ENCODE peak calls at places on chromosomes 2 and 18, in nine cellular contexts. L, A, S, O, W, N, P, G and K are unnamed samples. For H3K4me1, the result is how much of the 10 kb centered on the place peaks cover.

GRCh38 chr2:181782630-181783029 is 102.3 kb upstream of the NEUROD1 start:
- DNase-seq in L (no peak), A (no peak), S (no peak), O (no peak), W (no peak), N (no peak), P (no peak), G (no peak), K (no peak)

GRCh38 chr2:88751770-88752169 is 60.3 kb downstream of the RPIA start:
- DNase-seq in L (no peak), A (no peak), S (no peak), O (no peak), W (no peak), N (no peak), P (no peak), G (peak), K (no peak)

GRCh38 chr2:10912076-10912731 is 470 bp downstream of the KCNF1 start:
- DNase-seq in L (peak), A (peak), S (no peak), O (no peak), W (no peak), N (no peak), P (peak), G (no peak), K (no peak)

GRCh38 chr2:107018366-107018765 is 132.4 kb upstream of the ST6GAL2 start:
- DNase-seq in L (no peak), A (no peak), S (no peak), O (no peak), W (no peak), N (no peak), P (no peak), G (no peak), K (no peak)

GRCh38 chr18:45838302-45839070 is 13.0 kb downstream of the SIGLEC15 start:
- DNase-seq in L (peak), A (no peak), S (no peak), O (no peak), W (no peak), N (no peak), P (no peak), G (no peak), K (no peak)

GRCh38 chr18:70931942-70932814 is 643.3 kb downstream of the SOCS6 start:
- DNase-seq in L (no peak), A (peak), S (no peak), O (no peak), W (no peak), N (no peak), P (no peak), G (peak), K (no peak)

GRCh38 chr2:227462463-227462951 is 9.4 kb upstream of the AGFG1 start:
- DNase-seq in L (no peak), A (no peak), S (no peak), O (no peak), W (no peak), N (no peak), P (no peak), G (no peak), K (no peak)

GRCh38 chr2:221571391-221572179 is 519 bp downstream of the EPHA4 start:
- DNase-seq in L (peak), A (peak), S (peak), O (peak), W (no peak), N (no peak), P (peak), G (no peak), K (peak)

GRCh38 chr2:127645395-127646291 is at the start of gene GPR17:
- DNase-seq in L (no peak), A (no peak), S (no peak), O (no peak), W (no peak), N (no peak), P (peak), G (no peak), K (peak)

GRCh38 chr2:28333606-28334526 is 58.8 kb upstream of the FOSL2 start:
- DNase-seq in L (no peak), A (no peak), S (no peak), O (no peak), W (no peak), N (no peak), P (peak), G (no peak), K (no peak)

GRCh38 chr18:43077510-43078290 is 37.8 kb downstream of the RIT2 start:
- DNase-seq in L (no peak), A (no peak), S (no peak), O (no peak), W (no peak), N (no peak), P (no peak), G (no peak), K (no peak)

GRCh38 chr2:85656468-85656867 is 11.5 kb downstream of the SFTPB start:
- DNase-seq in L (no peak), A (no peak), S (peak), O (no peak), W (no peak), N (peak), P (no peak), G (no peak), K (no peak)

GRCh38 chr2:163471947-163472346 is 263.9 kb downstream of the FIGN start:
- DNase-seq in L (no peak), A (peak), S (no peak), O (no peak), W (no peak), N (no peak), P (no peak), G (no peak), K (peak)

GRCh38 chr2:15146960-15147359 is 414.2 kb downstream of the NBAS start:
- DNase-seq in L (no peak), A (no peak), S (no peak), O (no peak), W (no peak), N (no peak), P (no peak), G (no peak), K (no peak)

GRCh38 chr2:140580799-140581198 is 1550.0 kb downstream of the LRP1B start:
- DNase-seq in L (no peak), A (no peak), S (no peak), O (no peak), W (no peak), N (no peak), P (no peak), G (no peak), K (no peak)

GRCh38 chr2:239853121-239853520 is 172.0 kb downstream of the NDUFA10 start:
- DNase-seq in L (no peak), A (no peak), S (peak), O (no peak), W (no peak), N (no peak), P (no peak), G (no peak), K (no peak)

GRCh38 chr2:216340280-216340631 is 32.0 kb downstream of the MARCHF4 start:
- DNase-seq in L (no peak), A (no peak), S (no peak), O (no peak), W (no peak), N (no peak), P (no peak), G (no peak), K (no peak)
- H3K4me1 ChIP-seq in L (under half), A (under half), S (under half), O (under half), W (under half), N (under half), P (under half), G (under half), K (under half)

DNA sequence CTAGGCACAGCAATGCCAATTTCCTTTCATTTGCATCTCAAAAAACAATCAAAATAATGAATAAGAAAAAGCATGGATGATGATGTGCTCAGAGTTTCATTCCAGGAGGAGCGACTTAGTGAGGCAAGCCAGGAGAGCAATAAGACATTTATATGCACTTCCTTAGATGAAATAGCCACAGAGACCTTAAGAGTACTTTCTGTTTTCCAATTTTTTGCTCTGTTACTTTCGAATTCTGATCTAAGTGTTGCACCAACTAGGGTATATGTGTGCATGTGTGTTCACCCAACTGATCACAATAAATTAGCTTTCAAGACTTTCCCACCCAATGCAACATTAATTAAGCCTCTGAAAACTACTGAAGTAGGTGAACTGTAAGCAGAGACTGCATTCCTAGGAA is 709 bp downstream of the RAB27B start:
- DNase-seq in L (no peak), A (no peak), S (no peak), O (no peak), W (no peak), N (no peak), P (no peak), G (no peak), K (no peak)
- H3K4me1 ChIP-seq in L (under half), A (under half), S (under half), O (under half), W (under half), N (under half), P (under half), G (under half), K (under half)

DNA sequence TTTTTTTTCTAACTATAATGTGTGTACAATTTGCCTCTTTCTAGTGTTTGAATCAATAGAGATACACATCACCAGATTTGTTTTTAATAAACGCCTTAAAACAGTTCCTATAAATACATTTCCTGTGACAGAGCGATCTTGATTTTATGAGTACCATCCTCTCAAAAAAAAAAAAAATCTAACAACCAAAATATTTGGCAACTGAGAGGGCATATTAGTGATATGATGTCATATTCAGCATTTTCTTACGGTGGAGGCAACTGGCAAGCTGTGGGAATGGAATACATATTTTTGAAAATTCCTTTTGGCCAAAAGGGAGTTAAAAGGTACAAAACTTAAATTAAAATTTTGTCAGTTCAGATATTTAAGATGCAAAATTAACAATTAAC is 268.5 kb downstream of the TCF4 start:
- DNase-seq in L (no peak), A (no peak), S (no peak), O (no peak), W (no peak), N (no peak), P (no peak), G (no peak), K (peak)
- H3K4me1 ChIP-seq in L (under half), A (half or more), S (under half), O (under half), W (under half), N (under half), P (half or more), G (half or more), K (under half)

GRCh38 chr2:218878941-218879761 is 1.5 kb upstream of the WNT10A start:
- DNase-seq in L (peak), A (peak), S (no peak), O (no peak), W (no peak), N (no peak), P (no peak), G (peak), K (peak)
- H3K4me1 ChIP-seq in L (under half), A (under half), S (under half), O (under half), W (under half), N (under half), P (under half), G (half or more), K (under half)

DNA sequence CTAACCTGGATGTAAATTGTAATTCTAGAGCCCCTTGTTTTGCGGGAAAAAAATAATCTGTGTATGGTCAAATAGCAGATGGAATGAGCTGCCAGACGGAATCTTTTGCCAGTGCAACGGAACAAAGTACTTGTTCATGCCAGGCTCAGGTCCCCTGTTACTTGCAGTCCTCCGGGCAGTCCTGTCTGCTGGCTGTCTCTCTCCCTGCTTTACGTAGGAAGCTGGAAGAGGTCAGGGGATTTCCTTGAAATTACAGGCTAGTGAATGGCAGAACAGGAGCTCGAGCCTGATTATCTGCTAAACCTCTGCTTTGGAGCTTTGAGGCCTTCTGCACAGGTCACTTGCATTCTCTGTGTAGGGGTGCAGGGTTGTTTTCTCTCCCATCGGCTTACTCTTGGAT is 54.8 kb downstream of the LRRFIP1 start:
- DNase-seq in L (no peak), A (no peak), S (no peak), O (no peak), W (no peak), N (no peak), P (peak), G (no peak), K (no peak)
- H3K4me1 ChIP-seq in L (under half), A (under half), S (under half), O (under half), W (under half), N (under half), P (under half), G (under half), K (under half)

DNA sequence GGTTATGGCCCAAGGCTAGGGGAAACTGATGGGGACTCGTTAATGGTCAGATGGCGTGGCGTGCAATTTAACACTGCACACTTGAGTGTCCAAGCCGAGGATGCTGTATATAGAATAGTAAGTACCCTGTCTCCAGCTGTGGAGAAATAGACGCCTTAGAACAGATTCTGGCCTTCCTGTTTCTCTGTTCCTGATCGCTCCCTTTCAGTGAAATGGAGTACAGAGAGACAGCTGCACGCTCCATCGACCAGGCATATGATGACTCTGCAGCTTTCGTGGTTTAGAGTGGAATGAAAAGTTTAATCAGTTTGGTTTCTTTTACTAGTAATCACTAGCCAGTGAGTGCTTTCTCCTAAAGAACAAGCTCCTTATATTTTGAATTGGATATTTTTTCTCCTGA is 213.4 kb downstream of the NEDD4L start:
- DNase-seq in L (no peak), A (no peak), S (no peak), O (no peak), W (no peak), N (no peak), P (no peak), G (no peak), K (peak)
- H3K4me1 ChIP-seq in L (under half), A (under half), S (under half), O (under half), W (half or more), N (under half), P (under half), G (under half), K (under half)

DNA sequence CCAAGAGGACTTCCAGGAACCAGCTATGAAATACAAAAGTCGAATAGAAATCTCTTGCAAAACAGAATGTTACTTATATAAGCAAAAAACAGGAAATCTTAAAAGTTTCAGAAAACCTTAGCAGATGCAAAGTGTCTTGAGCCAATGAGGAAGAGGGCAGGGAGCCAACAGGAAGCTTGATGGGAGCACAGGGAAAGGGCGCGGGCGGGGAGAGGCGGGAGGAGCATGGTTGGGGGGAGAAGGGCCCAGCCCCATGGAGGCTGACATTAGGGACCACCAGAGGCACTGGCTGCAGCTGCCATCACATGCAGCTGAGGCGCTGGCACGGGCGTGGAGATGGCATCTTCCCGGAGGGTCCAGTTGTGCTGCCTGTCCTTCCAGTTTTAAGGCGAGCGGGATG is 203.3 kb downstream of the SNTG2 start:
- DNase-seq in L (no peak), A (no peak), S (peak), O (no peak), W (no peak), N (no peak), P (peak), G (no peak), K (no peak)
- H3K4me1 ChIP-seq in L (under half), A (under half), S (under half), O (under half), W (under half), N (under half), P (under half), G (under half), K (under half)

GRCh38 chr2:26763019-26763418 is 1.1 kb upstream of the SLC35F6 start:
- DNase-seq in L (no peak), A (no peak), S (no peak), O (no peak), W (no peak), N (no peak), P (no peak), G (no peak), K (no peak)

GRCh38 chr2:26767129-26767528 is 3.0 kb downstream of the SLC35F6 start:
- DNase-seq in L (no peak), A (no peak), S (no peak), O (no peak), W (no peak), N (no peak), P (no peak), G (no peak), K (no peak)

GRCh38 chr2:26765475-26766200 is 1.6 kb downstream of the SLC35F6 start:
- DNase-seq in L (no peak), A (no peak), S (no peak), O (no peak), W (no peak), N (no peak), P (no peak), G (no peak), K (no peak)

GRCh38 chr2:26764906-26765305 is 822 bp downstream of the SLC35F6 start:
- DNase-seq in L (no peak), A (no peak), S (no peak), O (no peak), W (no peak), N (no peak), P (no peak), G (no peak), K (no peak)

DNA sequence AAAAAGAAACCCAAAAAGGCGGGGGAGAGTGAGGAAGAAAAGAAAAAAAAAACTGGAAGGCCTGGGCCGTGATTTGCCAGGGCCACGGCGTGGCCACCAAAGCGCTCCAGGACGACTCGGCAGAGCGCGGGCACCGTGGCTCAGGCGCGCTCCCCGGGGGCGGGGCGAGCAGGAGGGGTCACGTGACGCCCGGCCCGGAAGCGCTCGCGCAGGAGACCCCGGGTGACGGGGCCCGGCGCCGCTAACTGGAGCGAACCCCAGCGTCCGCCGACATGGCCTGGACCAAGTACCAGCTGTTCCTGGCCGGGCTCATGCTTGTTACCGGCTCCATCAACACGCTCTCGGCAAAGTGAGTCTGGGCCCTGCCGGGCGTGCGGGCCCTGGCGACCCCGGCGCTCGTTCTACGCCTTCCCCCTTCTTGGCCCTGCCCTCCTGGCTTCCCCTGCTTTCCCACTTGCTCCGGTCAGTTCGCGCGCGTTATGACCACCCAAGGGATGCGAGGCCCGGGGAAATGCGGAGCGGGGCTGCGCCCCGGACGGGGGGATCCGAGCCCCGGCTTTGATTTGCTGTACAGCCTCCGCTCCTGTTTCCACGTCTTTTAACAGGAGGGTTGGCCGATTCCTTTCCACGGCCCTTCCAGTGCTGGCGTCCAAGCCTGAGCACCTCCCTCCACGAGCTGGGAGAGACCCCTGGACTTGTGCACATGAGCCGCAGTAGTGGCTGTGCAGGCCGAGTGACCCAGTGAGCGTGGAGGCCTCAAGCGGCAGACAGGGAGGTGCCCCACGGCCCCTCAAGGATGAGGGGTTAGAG is at the start of gene SLC35F6:
- DNase-seq in L (peak), A (peak), S (peak), O (peak), W (peak), N (peak), P (peak), G (peak), K (peak)
- H3K4me1 ChIP-seq in L (under half), A (under half), S (under half), O (under half), W (half or more), N (under half), P (half or more), G (under half), K (under half)

GRCh38 chr2:224929512-224929911 is 112.8 kb downstream of the DOCK10 start:
- DNase-seq in L (no peak), A (no peak), S (no peak), O (no peak), W (no peak), N (no peak), P (no peak), G (no peak), K (no peak)

GRCh38 chr2:224931956-224932355 is 110.3 kb downstream of the DOCK10 start:
- DNase-seq in L (no peak), A (no peak), S (no peak), O (no peak), W (no peak), N (no peak), P (no peak), G (no peak), K (no peak)

GRCh38 chr2:224930990-224931389 is 111.3 kb downstream of the DOCK10 start:
- DNase-seq in L (no peak), A (no peak), S (no peak), O (no peak), W (no peak), N (no peak), P (no peak), G (peak), K (no peak)

GRCh38 chr2:224927671-224928173 is 114.5 kb downstream of the DOCK10 start:
- DNase-seq in L (no peak), A (no peak), S (no peak), O (no peak), W (peak), N (peak), P (no peak), G (no peak), K (no peak)

GRCh38 chr2:224930124-224930523 is 112.1 kb downstream of the DOCK10 start:
- DNase-seq in L (no peak), A (no peak), S (no peak), O (no peak), W (no peak), N (no peak), P (no peak), G (no peak), K (no peak)
- H3K4me1 ChIP-seq in L (half or more), A (under half), S (under half), O (under half), W (under half), N (under half), P (under half), G (under half), K (under half)